ENCODE peak calls at places on chromosomes 7 and 10, in five cellular contexts. H is BJ, C is AG09309, S is lower lobe of right lung, W is uterus. X is an unnamed sample.

GRCh38 chr7:133355325-133355708 is 102.4 kb downstream of the EXOC4 start:
- DNase-seq in C (no peak), W (no peak), H (no peak), S (no peak), X (no peak)

GRCh38 chr7:44547536-44548221 is 6.5 kb upstream of the NPC1L1 start:
- DNase-seq in W (no peak), S (no peak), H (no peak), C (no peak), X (no peak)

GRCh38 chr7:37956791-37957190 is 36.4 kb downstream of the EPDR1 start:
- DNase-seq in H (no peak), C (no peak), W (no peak), S (no peak), X (no peak)

GRCh38 chr10:11782793-11783557 is 40.2 kb upstream of the PROSER2 start:
- DNase-seq in C (no peak), H (no peak), S (no peak), W (no peak), X (peak)

GRCh38 chr10:58781873-58782488 is 269.3 kb downstream of the BICC1 start:
- DNase-seq in C (no peak), W (no peak), H (no peak), S (no peak), X (peak)

GRCh38 chr10:29026065-29026797 is 262.6 kb upstream of the LYZL1 start:
- DNase-seq in W (no peak), H (no peak), C (no peak), S (no peak), X (no peak)

GRCh38 chr10:90857635-90858488 is at the start of gene HTR7:
- DNase-seq in H (no peak), S (peak), W (peak), C (no peak), X (peak)

GRCh38 chr7:78607099-78607498 is 808.5 kb downstream of the PHTF2 start:
- DNase-seq in S (no peak), C (no peak), H (no peak), W (no peak), X (peak)

GRCh38 chr7:81990395-81990794 is 220.5 kb upstream of the HGF start:
- DNase-seq in S (no peak), H (peak), W (no peak), C (peak), X (no peak)

GRCh38 chr7:110534241-110534931 is 556.5 kb upstream of the LRRN3 start:
- DNase-seq in W (no peak), C (no peak), S (no peak), H (no peak), X (no peak)

GRCh38 chr10:132666733-132667612 is 119.0 kb downstream of the NKX6-2 start:
- DNase-seq in C (no peak), S (peak), H (no peak), W (no peak), X (no peak)

GRCh38 chr7:27374958-27375841 is 132.6 kb downstream of the EVX1 start:
- DNase-seq in W (no peak), H (no peak), S (no peak), C (no peak), X (no peak)

GRCh38 chr7:157056246-157056645 is 45.8 kb upstream of the MNX1 start:
- DNase-seq in H (no peak), W (no peak), S (no peak), C (no peak), X (no peak)

GRCh38 chr7:157056957-157057902 is 46.8 kb upstream of the MNX1 start:
- DNase-seq in C (no peak), W (no peak), S (no peak), H (no peak), X (no peak)

GRCh38 chr7:157053118-157053517 is 42.7 kb upstream of the MNX1 start:
- DNase-seq in W (no peak), H (no peak), C (no peak), S (no peak), X (no peak)

GRCh38 chr7:157058026-157058425 is 47.6 kb upstream of the MNX1 start:
- DNase-seq in H (no peak), S (no peak), C (no peak), W (no peak), X (no peak)

GRCh38 chr7:157054927-157055326 is 44.5 kb upstream of the MNX1 start:
- DNase-seq in C (no peak), S (no peak), W (no peak), H (no peak), X (no peak)
- TF ChIP-seq CTCF in C (no peak), S (no peak), W (no peak), H (no peak), X (no peak)

GRCh38 chr10:8477300-8477699 is 422.8 kb downstream of the GATA3 start:
- DNase-seq in W (no peak), C (no peak), S (no peak), H (no peak), X (no peak)

GRCh38 chr10:8468477-8468876 is 414.0 kb downstream of the GATA3 start:
- DNase-seq in W (no peak), S (no peak), C (no peak), H (no peak), X (no peak)

DNA sequence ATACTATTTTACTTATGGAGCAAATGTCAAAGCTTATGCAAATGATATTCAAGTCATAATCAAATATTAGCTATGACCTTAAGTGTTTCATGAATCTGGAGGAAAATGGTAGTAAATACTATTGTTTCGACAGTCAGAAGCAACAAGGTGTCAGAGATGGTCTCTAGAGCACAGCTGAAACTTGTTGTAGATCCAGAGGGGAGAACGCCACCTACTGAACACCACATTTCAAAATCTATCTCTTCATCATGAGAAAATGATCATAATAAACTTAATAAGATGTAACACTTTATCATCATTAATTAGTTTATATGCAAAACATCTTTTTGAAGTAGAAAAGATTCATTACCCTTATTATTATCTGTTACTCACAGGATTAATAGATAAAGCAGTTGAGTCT is 418.7 kb downstream of the GATA3 start:
- DNase-seq in C (peak), W (no peak), S (no peak), H (no peak), X (no peak)
- TF ChIP-seq CTCF in C (peak), W (no peak), S (no peak), H (no peak), X (no peak)

GRCh38 chr10:30189254-30189583 is 129.8 kb upstream of the JCAD start:
- DNase-seq in S (no peak), W (no peak), C (no peak), H (no peak), X (no peak)
- TF ChIP-seq CTCF in S (no peak), W (no peak), C (no peak), H (no peak), X (no peak)

GRCh38 chr7:90298145-90299038 is 22.7 kb downstream of the FAM237B start:
- DNase-seq in C (peak), S (no peak), W (no peak), H (peak), X (no peak)
- TF ChIP-seq CTCF in C (peak), S (peak), W (peak), H (peak), X (no peak)

GRCh38 chr10:76301950-76302349 is 870.5 kb downstream of the LRMDA start:
- DNase-seq in C (no peak), H (no peak), S (no peak), W (no peak), X (no peak)
- TF ChIP-seq CTCF in C (no peak), H (no peak), S (no peak), W (no peak), X (no peak)

DNA sequence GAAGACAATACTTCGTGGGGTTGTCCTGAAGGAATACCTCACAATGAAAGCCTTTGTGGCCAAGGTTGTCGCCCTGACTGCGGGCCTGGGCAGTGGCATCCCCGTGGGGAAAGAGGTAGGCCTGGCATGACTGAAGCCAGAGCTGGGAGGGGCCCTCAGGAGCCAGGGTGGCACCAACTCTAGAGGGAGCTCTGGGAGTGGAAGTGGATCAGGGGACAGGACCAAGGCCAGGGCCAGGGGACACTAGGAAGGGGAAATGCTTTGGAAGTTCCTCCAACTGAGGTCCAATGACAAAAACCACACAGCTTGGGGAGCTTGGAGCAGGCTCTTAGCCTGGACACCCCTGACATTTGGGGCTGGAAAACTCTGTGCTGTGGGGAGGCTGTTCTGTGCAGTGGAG is 5.8 kb downstream of the CLCN1 start:
- DNase-seq in C (no peak), W (no peak), H (no peak), S (peak), X (no peak)
- TF ChIP-seq CTCF in C (peak), W (no peak), H (peak), S (peak), X (no peak)

GRCh38 chr7:3194501-3195141 is 106.4 kb upstream of the SDK1 start:
- DNase-seq in W (no peak), S (peak), C (no peak), H (no peak), X (no peak)
- TF ChIP-seq CTCF in W (no peak), S (no peak), C (no peak), H (no peak), X (no peak)

DNA sequence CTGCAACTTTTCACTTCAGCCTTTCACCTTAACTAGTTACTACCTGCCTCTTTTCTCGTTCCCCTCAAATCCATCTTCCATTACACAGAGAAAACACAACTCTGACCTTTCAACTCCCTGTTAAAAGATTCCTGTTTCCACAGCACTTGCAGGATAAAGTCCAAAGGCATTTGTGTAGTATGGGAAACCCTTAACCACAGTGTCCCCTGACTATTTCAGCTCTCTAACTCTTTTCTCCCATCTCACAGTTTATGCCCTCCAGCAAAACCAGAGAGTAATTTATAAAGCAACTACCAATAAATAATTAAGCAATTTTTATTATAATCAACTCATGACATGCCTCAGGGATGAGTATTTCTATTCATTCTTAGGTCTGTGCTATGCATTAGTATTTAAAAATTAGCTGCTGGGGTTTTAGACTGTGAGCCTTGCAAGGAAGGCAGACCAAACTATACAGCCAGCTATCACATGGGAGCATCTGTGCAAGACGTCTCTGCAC is 51.0 kb downstream of the COL1A2 start:
- DNase-seq in S (no peak), H (no peak), C (no peak), W (no peak), X (no peak)
- TF ChIP-seq CTCF in S (no peak), H (no peak), C (no peak), W (no peak), X (no peak)

DNA sequence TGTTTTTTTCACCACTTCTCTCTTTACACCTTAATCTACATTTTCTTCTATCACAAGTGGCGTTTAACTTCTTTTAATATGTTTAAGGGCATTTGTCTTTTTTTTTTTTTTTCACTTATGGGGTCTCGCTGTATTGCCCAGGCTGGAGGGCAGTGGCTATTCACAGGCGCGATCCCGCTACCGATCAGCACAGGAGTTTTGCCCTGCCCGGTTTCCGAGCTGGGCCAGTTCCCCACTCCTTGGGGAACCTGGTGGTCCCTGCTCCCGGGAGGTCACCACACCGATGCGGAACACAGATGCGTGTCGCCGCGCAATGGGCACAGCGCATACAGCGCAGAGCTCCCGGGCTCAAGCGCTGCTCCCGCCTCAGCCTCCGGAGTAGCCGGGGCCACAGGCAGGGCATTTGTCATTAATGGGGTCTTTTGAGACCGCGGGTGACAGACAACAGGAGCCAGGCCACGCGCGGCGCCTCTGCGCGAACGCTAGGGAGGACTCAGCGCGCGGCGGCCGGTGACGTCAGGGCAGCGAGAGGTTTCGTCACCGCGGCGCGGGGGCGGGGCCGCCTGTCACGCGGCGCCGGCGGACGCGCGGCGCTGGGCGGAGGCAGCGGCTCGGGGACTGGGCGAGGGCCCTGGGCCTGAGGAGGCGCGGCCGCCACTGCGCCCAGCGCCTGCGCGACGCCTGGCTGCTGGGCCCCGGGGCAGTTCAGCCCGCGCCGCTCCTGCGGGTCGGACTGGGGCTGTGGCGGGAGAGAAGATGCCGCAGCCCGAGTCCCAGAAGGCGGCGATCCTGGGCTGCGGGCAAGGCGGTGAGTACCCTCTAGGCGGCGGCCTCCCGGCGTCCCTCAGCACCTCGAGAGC is at the start of gene GALNT11:
- DNase-seq in C (peak), S (peak), W (peak), H (peak), X (peak)
- TF ChIP-seq CTCF in C (peak), S (peak), W (peak), H (no peak), X (peak)

DNA sequence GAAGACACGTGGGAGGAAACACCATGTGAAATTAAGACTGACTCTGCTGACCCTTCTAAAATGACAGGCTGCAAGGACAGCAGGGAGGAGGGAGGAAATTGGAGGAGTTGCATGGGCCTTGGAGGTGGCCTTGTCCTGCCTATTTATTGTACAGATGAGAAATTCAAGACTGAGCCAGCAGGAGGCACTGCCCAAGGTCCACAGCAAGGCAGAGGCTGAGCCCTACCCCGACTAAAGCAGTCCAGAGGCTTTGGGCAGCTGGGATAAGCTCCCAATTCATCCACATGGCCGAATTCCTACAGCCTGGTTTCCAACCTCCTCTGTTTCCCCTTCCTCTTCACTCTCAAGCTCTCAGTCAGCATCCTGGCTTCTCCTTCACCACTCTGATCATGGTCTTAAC is 215.9 kb upstream of the ZMIZ1 start:
- DNase-seq in W (no peak), H (no peak), S (no peak), C (no peak), X (peak)
- TF ChIP-seq CTCF in W (no peak), H (peak), S (peak), C (peak), X (peak)

X was measured in endothelial cell.